ENCODE peak calls at places on chromosomes 13 and 19, in five cellular contexts. S is neural progenitor cell, J is cardiac muscle cell, T is OCI-LY7, A is GDM1. G is an unnamed sample.

GRCh38 chr13:108115739-108116138 is 99.6 kb downstream of the LIG4 start:
- DNase-seq in J (no peak), A (no peak), T (no peak), S (no peak), G (no peak)

GRCh38 chr19:1161716-1162115 is 12.4 kb downstream of the SBNO2 start:
- DNase-seq in J (no peak), T (no peak), A (no peak), S (no peak), G (no peak)

GRCh38 chr13:49995535-49996165 is 1.2 kb upstream of the TRIM13 start:
- DNase-seq in A (peak), S (no peak), T (no peak), J (no peak), G (no peak)

GRCh38 chr13:50403311-50403710 is 388.1 kb downstream of the KCNRG start:
- DNase-seq in S (no peak), T (no peak), A (no peak), J (no peak), G (no peak)

GRCh38 chr19:35141627-35142401 is 1.2 kb upstream of the FXYD7 start:
- DNase-seq in S (peak), A (no peak), T (peak), J (no peak), G (no peak)

GRCh38 chr19:9986787-9987281 is 23.5 kb downstream of the COL5A3 start:
- DNase-seq in J (no peak), A (no peak), S (peak), T (no peak), G (no peak)

GRCh38 chr13:30033681-30034447 is 183.4 kb upstream of the UBL3 start:
- DNase-seq in T (no peak), A (peak), J (peak), S (no peak), G (no peak)

GRCh38 chr13:65555973-65556372 is 1674.2 kb downstream of the PCDH9 start:
- DNase-seq in T (no peak), J (no peak), S (no peak), A (no peak), G (no peak)

GRCh38 chr13:70218618-70219017 is 110.4 kb upstream of the KLHL1 start:
- DNase-seq in J (no peak), S (no peak), T (no peak), A (no peak), G (no peak)

GRCh38 chr13:68304287-68304893 is 1074.3 kb upstream of the PCDH9 start:
- DNase-seq in A (no peak), S (peak), T (peak), J (peak), G (no peak)

GRCh38 chr13:75170321-75170720 is 311.6 kb downstream of the TBC1D4 start:
- DNase-seq in T (no peak), A (no peak), S (no peak), J (no peak), G (no peak)

GRCh38 chr19:47106819-47107200 is 6.8 kb downstream of the ZC3H4 start:
- DNase-seq in J (no peak), S (no peak), T (no peak), A (no peak), G (no peak)

GRCh38 chr13:39317284-39317683 is 279.0 kb downstream of the NHLRC3 start:
- DNase-seq in S (no peak), J (no peak), A (no peak), T (no peak), G (peak)

GRCh38 chr19:40689339-40690049 is 957 bp downstream of the NUMBL start:
- DNase-seq in A (no peak), S (peak), T (no peak), J (no peak), G (no peak)

GRCh38 chr19:34962945-34963530 is 991 bp downstream of the ZNF792 start:
- DNase-seq in S (no peak), A (no peak), J (no peak), T (no peak), G (no peak)

GRCh38 chr13:20801704-20802103 is 27.9 kb upstream of the EEF1AKMT1 start:
- DNase-seq in J (no peak), S (no peak), A (peak), T (no peak), G (no peak)

GRCh38 chr19:32677657-32678056 is 2.0 kb downstream of the RGS9BP start:
- DNase-seq in A (no peak), J (peak), T (no peak), S (peak), G (no peak)

GRCh38 chr13:30004204-30004603 is 153.8 kb upstream of the UBL3 start:
- DNase-seq in A (peak), S (no peak), J (no peak), T (no peak), G (no peak)

GRCh38 chr13:48559638-48560320 is 26.9 kb upstream of the RCBTB2 start:
- DNase-seq in T (no peak), S (no peak), A (no peak), J (no peak), G (no peak)

GRCh38 chr13:28754698-28755545 is 36.2 kb upstream of the SLC46A3 start:
- DNase-seq in A (no peak), T (peak), J (peak), S (no peak), G (peak)

GRCh38 chr13:93224545-93224944 is 2.1 kb upstream of the GPC6 start:
- DNase-seq in A (no peak), T (no peak), S (peak), J (peak), G (no peak)

GRCh38 chr13:52414963-52415362 is 9.0 kb upstream of the THSD1 start:
- DNase-seq in S (no peak), A (no peak), T (no peak), J (no peak), G (no peak)

GRCh38 chr19:3295581-3295980 is 70.8 kb upstream of the NFIC start:
- DNase-seq in T (no peak), A (no peak), S (no peak), J (no peak), G (no peak)

GRCh38 chr19:17340302-17340870 is 3.0 kb downstream of the GTPBP3 start:
- DNase-seq in T (no peak), S (peak), A (no peak), J (no peak), G (no peak)